ENCODE peak calls at places on chromosomes 4 and X, in ten cellular contexts. I is upper lobe of right lung; P is AG08395; T is AG09309; R is NCI-H2107; M is stomach; F is NCI-H2081; Y is T-helper 2 cell; N is stimulated activated CD4-positive, alpha-beta T cell treated with anti-CD3 and anti-CD28 coated beads, TNF-alpha, amount 100 ng/mL, for 4 hours; V is GM23248. A is an unnamed sample.

GRCh38 chr4:158068063-158068462 is 104.8 kb downstream of the GASK1B start:
- DNase-seq in I (no peak), P (no peak), T (no peak), R (no peak), M (no peak), F (no peak), Y (no peak), N (no peak), V (peak; percentile 23), A (no peak)

GRCh38 chrX:56813318-56813837 is 84.3 kb downstream of the NBDY start:
- DNase-seq in I (no peak), P (peak; percentile 61), T (peak; percentile 71), R (no peak), M (no peak), F (no peak), Y (peak; percentile 81), N (no peak), V (peak; percentile 91), A (no peak)

GRCh38 chr4:138405934-138406567 is 163.9 kb upstream of the SLC7A11 start:
- DNase-seq in I (no peak), P (peak; percentile 68), T (peak; percentile 35), R (no peak), M (no peak), F (no peak), Y (no peak), N (no peak), V (peak; percentile 83), A (no peak)

GRCh38 chrX:154602766-154603437 is 16.2 kb downstream of the CTAG1B start:
- DNase-seq in I (no peak), P (no peak), T (no peak), R (no peak), M (no peak), F (no peak), Y (no peak), N (no peak), V (no peak), A (no peak)

GRCh38 chr4:26239796-26240195 is 81.0 kb upstream of the RBPJ start:
- DNase-seq in I (no peak), P (no peak), T (no peak), R (no peak), M (no peak), F (no peak), Y (no peak), N (no peak), V (peak; percentile 34), A (no peak)

GRCh38 chr4:53306729-53307128 is 59.1 kb downstream of the SCFD2 start:
- DNase-seq in I (no peak), P (peak; percentile 66), T (peak; percentile 91), R (no peak), M (no peak), F (no peak), Y (no peak), N (no peak), V (peak; percentile 91), A (no peak)

GRCh38 chr4:100075056-100075455 is 115.2 kb downstream of the DDIT4L start:
- DNase-seq in I (no peak), P (no peak), T (no peak), R (no peak), M (no peak), F (no peak), Y (no peak), N (no peak), V (peak; percentile 24), A (no peak)

GRCh38 chr4:169334335-169334734 is 63.6 kb upstream of the SH3RF1 start:
- DNase-seq in I (no peak), P (no peak), T (no peak), R (no peak), M (no peak), F (no peak), Y (no peak), N (no peak), V (no peak), A (no peak)

GRCh38 chr4:185134176-185134869 is 8.7 kb upstream of the SLC25A4 start:
- DNase-seq in I (no peak), P (peak; percentile 66), T (peak; percentile 10), R (no peak), M (no peak), F (peak; percentile 29), Y (no peak), N (no peak), V (peak; percentile 68), A (no peak)

GRCh38 chrX:118973389-118974087 is 880 bp upstream of the LONRF3 start:
- DNase-seq in I (peak; percentile 62), P (no peak), T (no peak), R (no peak), M (no peak), F (no peak), Y (no peak), N (no peak), V (peak; percentile 32), A (peak; percentile 14)

GRCh38 chr4:127601029-127601428 is 31.7 kb upstream of the INTU start:
- DNase-seq in I (no peak), P (peak; percentile 18), T (no peak), R (no peak), M (no peak), F (no peak), Y (no peak), N (no peak), V (peak; percentile 69), A (no peak)

GRCh38 chr4:158722291-158722916 is 792 bp downstream of the PPID start:
- DNase-seq in I (no peak), P (peak; percentile 51), T (no peak), R (no peak), M (no peak), F (peak; percentile 45), Y (no peak), N (no peak), V (peak; percentile 75), A (no peak)

GRCh38 chr4:153485860-153486259 is 19.7 kb downstream of the TMEM131L start:
- DNase-seq in I (no peak), P (no peak), T (no peak), R (no peak), M (no peak), F (no peak), Y (no peak), N (no peak), V (no peak), A (no peak)

GRCh38 chr4:168755643-168756482 is 254.2 kb downstream of the CBR4 start:
- DNase-seq in I (no peak), P (peak; percentile 31), T (no peak), R (no peak), M (no peak), F (no peak), Y (no peak), N (no peak), V (peak; percentile 69), A (no peak)

GRCh38 chr4:158824425-158825274 is 55.8 kb downstream of the FNIP2 start:
- DNase-seq in I (no peak), P (peak; percentile 51), T (no peak), R (no peak), M (peak; percentile 61), F (no peak), Y (no peak), N (no peak), V (peak; percentile 67), A (no peak)

GRCh38 chr4:6474705-6475457 is 2.5 kb upstream of the PPP2R2C start:
- DNase-seq in I (no peak), P (no peak), T (no peak), R (no peak), M (no peak), F (no peak), Y (no peak), N (no peak), V (no peak), A (no peak)

GRCh38 chr4:74376888-74377483 is 12.0 kb downstream of the EREG start:
- DNase-seq in I (no peak), P (peak; percentile 64), T (peak; percentile 41), R (no peak), M (no peak), F (peak; percentile 1), Y (no peak), N (no peak), V (peak; percentile 82), A (no peak)

GRCh38 chr4:99832313-99832712 is 15.7 kb downstream of the DAPP1 start:
- DNase-seq in I (no peak), P (no peak), T (no peak), R (no peak), M (peak; percentile 32), F (no peak), Y (no peak), N (no peak), V (no peak), A (no peak)

GRCh38 chr4:113645771-113646455 is 115.6 kb downstream of the CAMK2D start:
- DNase-seq in I (no peak), P (peak; percentile 37), T (peak; percentile 25), R (no peak), M (peak; percentile 63), F (peak; percentile 22), Y (no peak), N (no peak), V (peak; percentile 56), A (no peak)

GRCh38 chr4:8904666-8905065 is 33.0 kb upstream of the HMX1 start:
- DNase-seq in I (peak; percentile 29), P (no peak), T (no peak), R (no peak), M (no peak), F (no peak), Y (no peak), N (no peak), V (no peak), A (no peak)

GRCh38 chrX:2767631-2768455 is 16.0 kb downstream of the XG start:
- DNase-seq in I (peak; percentile 72), P (peak; percentile 83), T (no peak), R (no peak), M (no peak), F (no peak), Y (no peak), N (no peak), V (peak; percentile 95), A (no peak)

GRCh38 chr4:173426064-173426463 is 27.1 kb upstream of the SCRG1 start:
- DNase-seq in I (no peak), P (no peak), T (no peak), R (no peak), M (no peak), F (no peak), Y (peak; percentile 12), N (no peak), V (no peak), A (no peak)

GRCh38 chr4:150258569-150258968 is 180.3 kb downstream of the DCLK2 start:
- DNase-seq in I (no peak), P (no peak), T (no peak), R (no peak), M (no peak), F (no peak), Y (no peak), N (no peak), V (no peak), A (no peak)

GRCh38 chr4:25535278-25535677 is 120.4 kb upstream of the SLC34A2 start:
- DNase-seq in I (no peak), P (no peak), T (no peak), R (no peak), M (no peak), F (peak; percentile 20), Y (no peak), N (no peak), V (no peak), A (no peak)

GRCh38 chr4:138891610-138892009 is 124.0 kb upstream of the NOCT start:
- DNase-seq in I (no peak), P (no peak), T (no peak), R (no peak), M (no peak), F (peak; percentile 88), Y (no peak), N (no peak), V (peak; percentile 53), A (no peak)

GRCh38 chr4:2354760-2355159 is 63.7 kb downstream of the ZFYVE28 start:
- DNase-seq in I (peak; percentile 56), P (no peak), T (no peak), R (no peak), M (no peak), F (no peak), Y (no peak), N (no peak), V (no peak), A (no peak)

GRCh38 chrX:65928522-65928921 is 111.4 kb downstream of the VSIG4 start:
- DNase-seq in I (no peak), P (no peak), T (no peak), R (no peak), M (no peak), F (no peak), Y (no peak), N (no peak), V (no peak), A (no peak)

GRCh38 chrX:68114573-68115199 is 318.6 kb downstream of the OPHN1 start:
- DNase-seq in I (no peak), P (no peak), T (no peak), R (no peak), M (no peak), F (no peak), Y (no peak), N (no peak), V (peak; percentile 58), A (no peak)

A was measured in activated B cell treated with CpG ODN at 0.5 μM for 24 hours.